ENCODE peak calls at places on chromosome 15, in seven cellular contexts. P is cardiac fibroblast; F is Karpas-422; T is CD8-positive, alpha-beta T cell; H is BE2C; B is right cardiac atrium; X is coronary artery. J is an unnamed sample.

GRCh38 chr15:99085413-99086326 is 19.2 kb upstream of the SYNM start:
- DNase-seq in X (no peak), P (peak; percentile 31), B (no peak), T (peak; percentile 13), H (no peak), F (no peak), J (peak; percentile 62)

GRCh38 chr15:27797765-27798164 is 301.4 kb downstream of the OCA2 start:
- DNase-seq in P (no peak), B (peak; percentile 66), F (no peak), T (no peak), H (no peak), X (no peak), J (no peak)

GRCh38 chr15:99568548-99569352 is 3.0 kb downstream of the MEF2A start:
- DNase-seq in T (no peak), X (no peak), B (no peak), F (peak; percentile 54), H (no peak), P (no peak), J (no peak)

GRCh38 chr15:85289677-85290365 is 90.6 kb upstream of the AKAP13 start:
- DNase-seq in F (peak; percentile 69), P (peak; percentile 71), X (no peak), H (peak; percentile 48), T (no peak), B (peak; percentile 66), J (peak; percentile 65)

GRCh38 chr15:40110866-40111550 is 2.3 kb upstream of the BMF start:
- DNase-seq in F (no peak), X (no peak), H (no peak), T (no peak), B (no peak), P (no peak), J (no peak)

GRCh38 chr15:67731112-67731761 is 94.1 kb upstream of the SKOR1 start:
- DNase-seq in B (no peak), P (peak; percentile 34), T (no peak), H (no peak), F (no peak), X (no peak), J (no peak)

GRCh38 chr15:23482764-23483489 is 35.9 kb upstream of the GOLGA6L2 start:
- DNase-seq in F (no peak), X (no peak), T (no peak), H (no peak), P (no peak), B (no peak), J (no peak)

GRCh38 chr15:32717290-32718081 is at the start of gene GREM1:
- DNase-seq in H (no peak), B (peak; percentile 39), F (no peak), P (peak; percentile 58), X (no peak), T (no peak), J (peak; percentile 46)

GRCh38 chr15:88620995-88621772 is at the start of gene AEN:
- DNase-seq in T (peak; percentile 96), B (peak; percentile 98), H (peak; percentile 97), F (peak; percentile 98), P (peak; percentile 98), X (peak; percentile 97), J (peak; percentile 97)

GRCh38 chr15:60830479-60830878 is 351.5 kb upstream of the ICE2 start:
- DNase-seq in F (no peak), B (no peak), X (no peak), T (no peak), H (no peak), P (peak; percentile 34), J (no peak)

GRCh38 chr15:28969511-28970085 is 83.8 kb downstream of the APBA2 start:
- DNase-seq in T (no peak), H (no peak), P (no peak), B (no peak), F (no peak), X (no peak), J (peak; percentile 79)

GRCh38 chr15:70379134-70379533 is 281.4 kb upstream of the TLE3 start:
- DNase-seq in F (no peak), H (no peak), T (peak; percentile 35), B (no peak), X (peak; percentile 61), P (no peak), J (no peak)

GRCh38 chr15:55740981-55741591 is 1.9 kb downstream of the PRTG start:
- DNase-seq in H (peak; percentile 13), B (no peak), X (no peak), P (no peak), T (no peak), F (no peak), J (no peak)

GRCh38 chr15:81265944-81266775 is 57.8 kb downstream of the STARD5 start:
- DNase-seq in P (peak; percentile 84), X (no peak), B (peak; percentile 89), H (peak; percentile 88), F (peak; percentile 93), T (peak; percentile 87), J (peak; percentile 69)

GRCh38 chr15:94965593-94965992 is 734.2 kb downstream of the MCTP2 start:
- DNase-seq in P (peak; percentile 13), X (no peak), H (no peak), T (no peak), B (no peak), F (no peak), J (no peak)

GRCh38 chr15:39920510-39921273 is 626 bp upstream of the GPR176 start:
- DNase-seq in T (peak; percentile 85), P (peak; percentile 85), X (peak; percentile 81), B (peak; percentile 93), F (peak; percentile 72), H (peak; percentile 86), J (peak; percentile 81)

DNA sequence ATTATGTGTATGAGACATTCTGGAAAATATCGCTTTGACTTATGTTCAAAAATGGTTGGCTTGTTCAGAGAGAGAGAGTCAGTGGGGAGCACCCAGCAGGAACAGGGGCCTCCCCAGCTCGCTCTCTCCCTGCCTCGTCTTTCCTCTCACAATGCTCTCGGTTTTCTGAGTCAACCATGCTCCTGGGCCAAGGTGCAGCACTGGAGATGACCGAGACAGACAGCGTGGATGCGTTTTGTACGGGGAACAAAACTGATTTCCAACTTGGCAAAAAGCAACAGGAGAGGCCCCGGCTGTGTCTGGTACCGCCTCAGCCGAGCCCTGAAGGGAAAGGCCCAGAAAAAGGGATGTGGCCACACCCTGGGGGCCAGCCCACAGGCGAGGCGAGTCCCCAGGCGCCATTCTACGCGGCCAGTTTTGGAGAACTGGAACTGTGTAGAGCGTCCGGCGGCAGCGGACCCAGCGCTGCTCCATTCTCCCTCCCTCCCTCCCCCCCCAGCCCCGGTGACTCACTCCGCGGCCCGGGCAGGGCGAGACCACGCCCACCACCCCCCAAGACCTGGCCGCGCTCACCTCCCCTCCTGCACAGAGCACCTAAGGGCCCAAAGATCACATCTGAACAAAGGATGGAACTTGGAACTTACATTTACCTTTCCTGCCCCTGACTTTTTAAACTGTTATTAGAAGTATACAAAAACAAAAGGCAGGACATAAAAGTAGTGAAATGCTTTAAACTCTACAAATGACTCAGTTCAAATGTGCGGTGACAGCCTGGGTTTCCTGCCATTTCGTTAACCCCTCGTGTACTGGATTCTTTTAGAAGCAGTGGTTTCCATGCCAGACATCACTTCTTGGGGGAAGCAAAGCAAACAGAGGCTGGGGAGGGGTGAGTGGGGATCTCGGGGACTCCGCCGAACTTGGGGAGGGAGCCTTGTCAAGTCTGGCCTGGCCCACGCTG is 12.7 kb downstream of the ATP10A start:
- DNase-seq in X (peak; percentile 95), T (peak; percentile 83), P (peak; percentile 73), B (peak; percentile 94), F (no peak), H (no peak), J (peak; percentile 82)
- H3K4me3 ChIP-seq in X (peak overlapping the region; percentile 67), T (peak overlapping the region; percentile 45), P (peak overlapping the region; percentile 43), B (peak overlapping the region; percentile 31), F (no peak overlapping the region), H (peak overlapping the region; percentile 19), J (peak overlapping the region; percentile 29)

GRCh38 chr15:56988219-56988618 is 69.8 kb downstream of the TCF12 start:
- DNase-seq in B (no peak), X (no peak), T (no peak), F (no peak), P (no peak), H (no peak), J (no peak)

GRCh38 chr15:56984681-56985515 is 66.5 kb downstream of the TCF12 start:
- DNase-seq in B (no peak), F (peak; percentile 86), T (no peak), H (no peak), P (peak; percentile 36), X (no peak), J (no peak)

GRCh38 chr15:56987286-56987685 is 68.8 kb downstream of the TCF12 start:
- DNase-seq in X (no peak), F (no peak), P (no peak), B (no peak), T (no peak), H (no peak), J (no peak)

GRCh38 chr15:56982987-56983386 is 64.5 kb downstream of the TCF12 start:
- DNase-seq in T (no peak), X (no peak), P (no peak), B (no peak), F (no peak), H (no peak), J (no peak)

GRCh38 chr15:56985871-56986270 is 67.4 kb downstream of the TCF12 start:
- DNase-seq in F (no peak), T (no peak), B (no peak), P (no peak), H (no peak), X (no peak), J (no peak)
- H3K4me3 ChIP-seq in F (peak overlapping the region; percentile 16), T (no peak overlapping the region), B (no peak overlapping the region), P (no peak overlapping the region), H (no peak overlapping the region), X (no peak overlapping the region), J (no peak overlapping the region)

GRCh38 chr15:89916660-89917059 is 3.9 kb upstream of the ARPIN start:
- DNase-seq in B (no peak), X (no peak), P (no peak), T (no peak), H (no peak), F (no peak), J (no peak)

GRCh38 chr15:89910891-89911626 is 1.7 kb downstream of the ARPIN start:
- DNase-seq in X (no peak), B (no peak), F (no peak), P (no peak), T (no peak), H (no peak), J (no peak)

GRCh38 chr15:89909611-89910010 is 3.1 kb downstream of the ARPIN start:
- DNase-seq in P (no peak), H (no peak), T (no peak), X (no peak), B (no peak), F (no peak), J (no peak)

GRCh38 chr15:89912145-89912673 is 543 bp downstream of the ARPIN start:
- DNase-seq in F (no peak), T (no peak), P (peak; percentile 18), B (peak; percentile 81), H (peak; percentile 42), X (no peak), J (peak; percentile 37)

GRCh38 chr15:89912674-89913396 is at the start of gene ARPIN:
- DNase-seq in P (peak; percentile 61), F (no peak), T (no peak), X (no peak), B (peak; percentile 87), H (peak; percentile 74), J (peak; percentile 71)
- H3K4me3 ChIP-seq in P (peak within 1 kb of the TSS; percentile 72), F (no peak within 1 kb of the TSS), T (peak within 1 kb of the TSS; percentile 43), X (peak within 1 kb of the TSS; percentile 100), B (peak within 1 kb of the TSS; percentile 72), H (peak within 1 kb of the TSS; percentile 64), J (peak within 1 kb of the TSS; percentile 68)

DNA sequence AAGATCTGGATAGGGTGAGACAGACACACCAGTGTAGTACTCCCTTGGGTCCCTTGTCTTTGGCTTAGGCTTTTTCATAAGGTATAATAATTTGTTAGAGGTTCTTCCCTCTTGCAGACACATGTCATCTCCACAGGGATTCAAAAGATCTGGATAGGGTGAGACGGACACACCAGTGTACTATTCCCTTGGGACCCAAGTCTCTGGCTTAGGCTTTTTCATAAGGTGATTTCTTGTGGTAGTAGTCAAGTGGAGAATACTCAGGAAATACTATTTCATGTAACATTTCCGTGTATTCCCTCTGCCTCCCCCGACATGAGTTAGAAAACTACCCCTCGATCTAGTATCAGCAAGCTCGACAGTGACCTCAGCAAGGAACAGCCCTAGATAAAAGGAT is 954 bp upstream of the MAPKBP1 start:
- DNase-seq in T (no peak), P (no peak), F (peak; percentile 66), B (no peak), X (no peak), H (no peak), J (no peak)
- H3K4me3 ChIP-seq in T (peak overlapping the region; percentile 70), P (peak overlapping the region; percentile 65), F (peak overlapping the region; percentile 81), B (no peak overlapping the region), X (peak overlapping the region; percentile 81), H (peak overlapping the region; percentile 84), J (peak overlapping the region; percentile 89)

J was measured in MG63.